ENCODE peak calls at places on chromosomes 11 and 22, in five cellular contexts. J is SK-N-SH, V is HCT116, U is GM23248, Z is PC-3. H is an unnamed sample.

GRCh38 chr11:71322861-71323582 is 70.6 kb upstream of the SHANK2 start:
- DNase-seq in J (no peak), V (no peak), U (no peak), Z (no peak), H (no peak)

GRCh38 chr22:38257650-38258246 is 15.1 kb downstream of the TMEM184B start:
- DNase-seq in J (no peak), V (no peak), U (peak), Z (peak), H (no peak)

GRCh38 chr11:75714211-75714610 is 3.4 kb upstream of the MOGAT2 start:
- DNase-seq in J (peak), V (no peak), U (no peak), Z (no peak), H (no peak)

GRCh38 chr22:46990937-46991520 is 228.6 kb downstream of the TBC1D22A start:
- DNase-seq in J (no peak), V (no peak), U (no peak), Z (no peak), H (no peak)

GRCh38 chr11:47394322-47395224 is 13.8 kb upstream of the SLC39A13 start:
- DNase-seq in J (no peak), V (no peak), U (no peak), Z (no peak), H (peak)

GRCh38 chr11:35622070-35622469 is 3.8 kb downstream of the FJX1 start:
- DNase-seq in J (no peak), V (no peak), U (peak), Z (peak), H (peak)

GRCh38 chr22:41526802-41527799 is 17.2 kb downstream of the POLR3H start:
- DNase-seq in J (peak), V (no peak), U (peak), Z (peak), H (peak)

GRCh38 chr11:26286472-26287066 is 45.4 kb upstream of the ANO3 start:
- DNase-seq in J (peak), V (no peak), U (peak), Z (peak), H (peak)

GRCh38 chr11:890794-891600 is 19.6 kb downstream of the CHID1 start:
- DNase-seq in J (peak), V (no peak), U (no peak), Z (no peak), H (peak)

GRCh38 chr11:14249121-14249963 is 109.6 kb downstream of the RRAS2 start:
- DNase-seq in J (peak), V (peak), U (peak), Z (peak), H (peak)

GRCh38 chr22:34070051-34070450 is 149.8 kb upstream of the LARGE1 start:
- DNase-seq in J (no peak), V (no peak), U (no peak), Z (no peak), H (no peak)

GRCh38 chr22:50341977-50342650 is 1.0 kb upstream of the PPP6R2 start:
- DNase-seq in J (peak), V (peak), U (peak), Z (peak), H (peak)

GRCh38 chr11:82675838-82676237 is 57.8 kb downstream of the FAM181B start:
- DNase-seq in J (no peak), V (no peak), U (no peak), Z (no peak), H (no peak)

GRCh38 chr11:25775608-25776007 is 556.3 kb upstream of the ANO3 start:
- DNase-seq in J (no peak), V (no peak), U (peak), Z (peak), H (no peak)

GRCh38 chr11:114059278-114059983 is at the start of gene ZBTB16:
- DNase-seq in J (peak), V (no peak), U (peak), Z (no peak), H (peak)

GRCh38 chr11:11978098-11978637 is 30.3 kb downstream of the DKK3 start:
- DNase-seq in J (no peak), V (no peak), U (no peak), Z (no peak), H (no peak)

GRCh38 chr11:11976476-11977187 is 31.8 kb downstream of the DKK3 start:
- DNase-seq in J (no peak), V (no peak), U (peak), Z (peak), H (no peak)

GRCh38 chr11:11978792-11979486 is 29.5 kb downstream of the DKK3 start:
- DNase-seq in J (peak), V (no peak), U (peak), Z (no peak), H (no peak)

GRCh38 chr11:11975201-11976092 is 33.0 kb downstream of the DKK3 start:
- DNase-seq in J (no peak), V (no peak), U (no peak), Z (peak), H (no peak)

DNA sequence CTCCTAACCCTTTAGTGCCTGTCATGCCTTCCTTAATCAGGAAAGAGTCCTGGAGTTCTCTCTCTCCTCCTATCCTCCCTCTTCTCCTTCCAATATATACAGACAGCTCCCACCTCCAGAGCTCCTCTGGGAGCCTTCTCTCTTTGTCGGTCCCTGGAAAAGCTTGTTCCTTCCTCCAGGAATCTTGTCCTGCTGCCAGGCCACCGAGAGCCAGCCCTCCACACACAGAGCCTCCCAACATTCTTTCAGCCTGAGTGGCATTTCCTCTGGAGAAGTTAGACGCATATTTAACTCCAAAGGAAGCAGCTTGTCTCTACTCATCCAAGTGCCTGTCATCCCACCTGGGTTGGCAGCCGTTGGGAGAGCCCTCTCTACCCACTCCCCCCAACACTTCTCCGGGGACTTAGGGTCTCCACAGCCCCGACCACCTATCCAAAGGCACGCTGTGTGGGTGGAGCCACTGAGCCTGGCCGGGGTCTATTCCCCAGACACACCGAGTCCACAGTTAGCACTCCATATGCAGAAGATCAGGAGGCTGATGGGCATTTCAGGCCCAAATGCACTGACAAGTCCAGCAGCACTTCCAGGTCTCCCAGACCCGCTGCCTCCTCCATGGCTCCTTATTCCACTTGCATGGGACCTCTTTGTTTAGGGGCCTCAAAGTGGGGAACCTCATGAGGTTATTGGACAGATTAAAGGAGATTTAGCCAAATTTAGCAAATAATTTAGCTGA is 31.1 kb downstream of the DKK3 start:
- DNase-seq in J (no peak), V (peak), U (peak), Z (peak), H (no peak)
- H3K4me3 ChIP-seq in J (no peak), V (no peak), U (peak), Z (no peak), H (no peak)

DNA sequence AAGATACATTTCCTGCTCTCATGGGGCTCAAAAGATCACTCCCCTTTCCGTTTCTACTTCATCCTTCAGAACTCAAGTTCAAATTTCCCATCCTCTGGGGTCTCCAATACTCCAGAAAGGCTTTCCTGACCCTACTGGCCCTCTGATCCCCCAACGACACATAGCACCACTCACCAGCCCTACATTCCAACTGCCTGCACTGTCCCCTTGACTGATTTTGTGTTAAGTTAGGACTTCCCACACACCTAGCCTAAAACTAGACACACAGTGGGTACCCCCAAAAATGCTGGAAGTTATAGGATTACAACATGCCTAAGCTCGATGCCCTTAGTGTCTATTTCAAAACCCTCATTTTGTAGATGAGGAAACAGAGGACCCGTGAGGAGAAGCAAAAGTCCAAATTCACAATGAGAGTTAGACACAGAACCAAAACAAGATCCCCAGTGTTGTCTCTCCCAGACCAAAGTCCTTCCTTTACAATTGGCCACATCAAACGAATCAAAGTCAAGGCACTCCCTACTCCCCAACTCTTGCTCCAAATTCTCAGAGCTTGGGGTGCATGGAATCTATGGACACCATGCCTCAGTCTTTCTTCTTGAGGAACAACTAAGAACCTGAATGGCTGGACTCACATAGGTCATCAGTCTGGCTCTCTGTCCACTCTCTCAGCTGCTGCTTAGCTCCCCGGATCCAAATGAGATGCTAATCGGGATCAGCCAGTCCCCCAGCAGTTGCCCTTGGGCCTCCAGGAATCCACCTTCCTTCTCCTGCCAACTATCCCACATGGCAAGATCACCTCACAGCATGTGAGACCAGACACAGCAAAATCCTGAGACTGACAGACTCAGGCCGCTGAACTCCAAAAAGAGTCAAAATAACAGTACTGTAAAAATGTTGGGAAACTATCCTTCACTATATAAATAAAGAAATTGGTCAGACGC is 1.7 kb downstream of the CLPB start:
- DNase-seq in J (no peak), V (no peak), U (peak), Z (no peak), H (no peak)
- H3K9ac ChIP-seq in J (no peak), V (no peak), U (no peak), Z (no peak), H (no peak)

GRCh38 chr11:3644817-3645235 is at the start of gene ART1:
- DNase-seq in J (no peak), V (peak), U (peak), Z (peak), H (no peak)
- TF ChIP-seq EZH2phosphoT487 in J (no peak), V (no peak), U (no peak), Z (no peak), H (no peak)

DNA sequence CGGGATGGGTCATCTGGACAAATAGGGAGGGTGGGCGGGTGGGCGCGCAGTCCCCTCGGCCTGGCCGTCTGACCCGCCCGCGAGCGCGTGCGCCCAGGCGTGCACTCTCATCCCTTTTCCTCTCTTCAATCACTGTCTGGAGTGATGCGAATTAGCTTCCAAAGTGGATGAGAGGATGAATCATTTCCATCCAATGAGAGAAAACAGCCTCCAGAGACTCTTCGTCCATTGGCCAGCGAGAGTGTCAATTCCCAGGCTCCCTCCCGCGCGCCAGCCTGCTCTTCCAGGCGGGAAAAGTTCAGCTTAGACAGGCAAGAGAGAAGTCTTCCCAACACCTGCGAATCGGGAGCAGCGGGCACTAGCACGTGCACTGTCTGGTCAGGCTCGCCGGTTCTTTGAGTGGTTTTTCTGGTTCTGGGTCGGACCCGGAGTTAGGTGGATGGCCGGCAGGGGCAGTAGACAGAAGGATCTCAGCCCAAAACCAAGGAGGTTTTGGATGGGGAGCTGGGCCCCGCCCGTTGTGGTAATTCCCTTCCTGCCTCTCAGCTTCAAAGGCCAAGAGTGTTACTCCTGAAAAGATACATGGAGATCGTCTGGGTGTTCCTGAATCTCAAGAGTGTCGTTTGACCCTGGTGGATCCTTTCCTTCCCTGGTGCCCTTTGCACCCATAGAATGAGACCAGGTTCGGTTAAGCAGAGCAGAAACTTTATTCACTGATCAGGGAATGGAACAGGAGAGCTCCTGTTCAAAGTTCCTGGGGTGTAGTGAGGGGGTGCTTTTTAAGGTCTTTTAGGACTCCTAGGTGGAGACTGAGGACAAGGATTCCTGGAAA is 33.4 kb upstream of the GLYATL1 start:
- DNase-seq in J (peak), V (no peak), U (peak), Z (peak), H (peak)
- H3K4me3 ChIP-seq in J (peak), V (no peak), U (peak), Z (peak), H (peak)

GRCh38 chr22:27726344-27726725 is 75.2 kb downstream of the MN1 start:
- DNase-seq in J (no peak), V (no peak), U (no peak), Z (no peak), H (no peak)
- H3K9ac ChIP-seq in J (no peak), V (no peak), U (peak), Z (no peak), H (no peak)

GRCh38 chr11:128874406-128874805 is 7.3 kb upstream of the KCNJ1 start:
- DNase-seq in J (no peak), V (no peak), U (peak), Z (no peak), H (no peak)
- TF ChIP-seq EZH2phosphoT487 in J (no peak), V (no peak), U (no peak), Z (no peak), H (no peak)

H was measured in neural progenitor cell.